ENCODE peak calls at places on chromosomes 11 and 22, in four cellular contexts. G is HCT116, L is dorsolateral prefrontal cortex, V is AG09309. X is an unnamed sample.
A peak's percentile ranks its signal among the peaks of the same experiment; 100 is the strongest.

GRCh38 chr22:41285441-41285819 is 557 bp downstream of the RANGAP1 start:
- DNase-seq in G (peak; percentile 64), V (no peak), L (no peak), X (no peak)

GRCh38 chr11:34756591-34756990 is 135.7 kb downstream of the EHF start:
- DNase-seq in V (no peak), G (no peak), L (no peak), X (no peak)

GRCh38 chr11:129322941-129323340 is 52.7 kb upstream of the BARX2 start:
- DNase-seq in V (no peak), L (no peak), G (no peak), X (no peak)

GRCh38 chr11:126862664-126863247 is 137.8 kb downstream of the KIRREL3 start:
- DNase-seq in V (no peak), G (no peak), L (no peak), X (no peak)

GRCh38 chr22:50247748-50248147 is 2.9 kb upstream of the TUBGCP6 start:
- DNase-seq in V (no peak), L (no peak), G (peak; percentile 64), X (no peak)

GRCh38 chr22:39482768-39483167 is 19.3 kb upstream of the MIEF1 start:
- DNase-seq in V (no peak), L (no peak), G (no peak), X (no peak)

GRCh38 chr22:49934891-49935557 is 16.6 kb downstream of the CRELD2 start:
- DNase-seq in V (no peak), G (no peak), L (no peak), X (no peak)

GRCh38 chr11:83493034-83493433 is 206.9 kb upstream of the CCDC90B start:
- DNase-seq in L (no peak), G (no peak), V (no peak), X (no peak)

GRCh38 chr22:43272869-43273318 is 70.3 kb downstream of the SCUBE1 start:
- DNase-seq in G (no peak), L (no peak), V (no peak), X (no peak)

DNA sequence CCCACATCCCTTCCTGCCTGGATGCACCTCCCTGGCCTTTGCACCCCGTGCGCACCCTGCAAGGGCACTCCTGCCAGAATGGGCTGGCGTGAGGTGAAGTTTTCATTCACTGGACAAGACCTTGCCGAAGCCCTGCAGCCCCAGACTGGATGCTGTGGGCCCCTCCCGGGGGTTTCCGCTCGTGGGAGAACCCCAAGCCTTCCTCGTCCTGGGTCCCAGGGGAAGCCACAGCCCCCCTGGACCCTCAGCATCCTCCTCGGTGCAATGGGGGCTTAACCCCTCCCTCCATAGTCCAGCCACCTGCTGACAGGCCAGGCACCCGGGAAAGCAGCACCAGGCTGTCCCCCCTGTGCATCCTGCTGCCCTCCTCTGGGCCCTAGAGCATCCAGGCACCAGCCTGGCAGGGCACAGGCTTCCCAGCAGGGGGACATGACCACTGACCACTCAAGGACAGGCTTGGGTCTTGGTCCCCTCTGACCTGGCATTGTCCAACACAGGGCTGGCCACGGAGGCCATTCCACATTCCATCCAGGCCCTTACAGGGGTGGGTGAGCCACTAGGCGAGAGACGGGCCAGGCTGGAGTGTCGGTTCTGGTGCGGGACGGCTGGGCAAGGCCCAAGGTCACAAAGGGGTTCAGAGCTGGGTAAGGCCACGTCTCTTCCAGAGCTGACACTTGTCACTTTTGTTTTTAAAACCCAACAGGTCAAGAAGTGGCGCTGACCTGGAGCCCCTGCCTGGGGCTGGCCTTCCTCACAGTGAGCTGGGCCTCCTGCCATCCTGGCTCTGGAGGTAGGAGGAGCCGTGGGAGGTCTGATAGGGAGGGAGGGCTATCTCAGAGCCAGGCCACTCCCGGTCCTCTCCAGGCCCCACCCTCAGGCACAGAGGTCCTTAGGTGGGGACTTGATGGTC is 41.5 kb upstream of the PPARA start:
- DNase-seq in V (no peak), L (no peak), G (no peak), X (no peak)
- TF ChIP-seq CTCF in V (peak; percentile 22), L (no peak), G (no peak), X (no peak)

DNA sequence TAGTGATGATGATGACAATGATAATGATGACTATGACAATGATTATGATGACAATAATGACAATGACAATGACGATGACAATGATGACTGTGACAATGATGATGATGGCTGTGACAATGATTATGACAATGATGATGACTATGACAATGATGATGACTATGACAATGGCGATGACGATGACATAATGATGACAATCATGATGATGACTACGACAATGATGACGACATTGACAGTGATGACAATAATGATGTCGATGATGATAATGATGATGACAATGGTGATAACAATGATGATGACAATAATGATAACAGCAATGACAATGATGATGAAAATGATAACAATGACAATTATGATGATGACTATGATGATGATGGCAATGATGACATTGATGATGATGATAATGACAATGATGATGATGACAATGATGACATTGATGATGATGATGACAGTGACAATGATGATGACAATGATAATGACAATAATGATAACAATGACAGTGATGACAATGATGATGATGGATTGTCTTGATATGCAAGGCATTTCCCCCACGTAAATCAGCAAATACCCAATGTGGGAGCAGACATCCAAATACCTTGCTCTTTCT is 37.7 kb downstream of the DHCR7 start:
- DNase-seq in V (no peak), L (no peak), G (no peak), X (no peak)
- H3K4me3 ChIP-seq in V (no peak overlapping the region), L (no peak overlapping the region), G (no peak overlapping the region), X (no peak overlapping the region)

DNA sequence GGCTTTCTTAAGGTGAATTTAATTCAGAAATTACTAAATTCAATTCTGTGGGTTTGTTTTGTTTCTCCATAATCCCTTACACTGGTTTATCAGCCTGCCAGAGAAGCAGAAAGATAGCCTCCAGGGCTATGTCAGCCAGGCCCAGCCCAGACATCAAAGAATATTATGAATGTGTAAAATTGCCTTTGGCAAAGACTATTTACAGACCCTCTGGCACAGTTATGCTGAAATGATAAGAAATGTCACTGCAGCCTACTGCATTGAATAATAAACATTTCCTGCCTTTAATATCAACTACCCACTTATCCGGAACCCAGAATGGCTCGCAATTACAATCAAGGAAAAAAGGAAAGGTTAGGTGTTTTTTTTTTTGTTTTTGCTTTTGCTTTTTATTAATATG is 562.5 kb upstream of the LRRC4C start:
- DNase-seq in L (no peak), V (no peak), G (no peak), X (no peak)
- TF ChIP-seq CTCF in L (no peak), V (no peak), G (no peak), X (no peak)

GRCh38 chr11:2789791-2790580 is 90.2 kb upstream of the KCNQ1OT1 start:
- DNase-seq in V (no peak), G (no peak), L (peak; percentile 23), X (no peak)

GRCh38 chr11:2790581-2790925 is 90.8 kb upstream of the KCNQ1OT1 start:
- DNase-seq in L (peak; percentile 18), V (no peak), G (no peak), X (no peak)

GRCh38 chr11:2791521-2792375 is 92.0 kb upstream of the KCNQ1OT1 start:
- DNase-seq in G (no peak), L (peak; percentile 25), V (no peak), X (no peak)

GRCh38 chr11:2792376-2793250 is 92.8 kb upstream of the KCNQ1OT1 start:
- DNase-seq in G (no peak), V (no peak), L (no peak), X (no peak)

DNA sequence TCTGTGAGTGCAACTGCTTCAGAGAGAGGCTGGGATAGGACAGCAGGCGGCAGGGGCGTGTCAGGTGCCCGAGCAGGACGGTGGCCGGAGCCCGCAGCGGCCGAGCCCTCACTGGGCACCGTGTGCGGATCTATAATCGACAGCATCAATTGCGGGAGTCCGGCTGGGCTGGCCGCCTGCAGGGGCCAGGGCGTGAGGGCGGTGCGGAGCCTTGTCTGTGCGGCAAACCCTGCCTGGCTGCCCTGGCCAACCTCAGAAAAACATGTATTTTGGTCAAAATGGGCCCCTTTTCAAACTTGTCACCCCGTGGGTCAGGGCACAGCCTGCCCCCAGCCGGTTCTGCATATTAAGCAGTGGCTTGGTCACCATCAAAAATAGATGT is 91.3 kb upstream of the KCNQ1OT1 start:
- DNase-seq in L (peak; percentile 21), G (no peak), V (no peak), X (no peak)
- H3K4me3 ChIP-seq in L (peak overlapping the region; percentile 42), G (no peak overlapping the region), V (no peak overlapping the region), X (no peak overlapping the region)

GRCh38 chr11:114799524-114799923 is 121.2 kb downstream of the NXPE2 start:
- DNase-seq in G (no peak), L (no peak), V (no peak), X (no peak)
- TF ChIP-seq CTCF in G (no peak), L (no peak), V (no peak), X (no peak)

GRCh38 chr22:46055176-46055850 is 78.4 kb upstream of the WNT7B start:
- DNase-seq in G (no peak), L (peak; percentile 41), V (no peak), X (no peak)
- H3K4me3 ChIP-seq in G (peak overlapping the region; percentile 70), L (peak overlapping the region; percentile 68), V (peak overlapping the region; percentile 75), X (peak overlapping the region; percentile 37)

DNA sequence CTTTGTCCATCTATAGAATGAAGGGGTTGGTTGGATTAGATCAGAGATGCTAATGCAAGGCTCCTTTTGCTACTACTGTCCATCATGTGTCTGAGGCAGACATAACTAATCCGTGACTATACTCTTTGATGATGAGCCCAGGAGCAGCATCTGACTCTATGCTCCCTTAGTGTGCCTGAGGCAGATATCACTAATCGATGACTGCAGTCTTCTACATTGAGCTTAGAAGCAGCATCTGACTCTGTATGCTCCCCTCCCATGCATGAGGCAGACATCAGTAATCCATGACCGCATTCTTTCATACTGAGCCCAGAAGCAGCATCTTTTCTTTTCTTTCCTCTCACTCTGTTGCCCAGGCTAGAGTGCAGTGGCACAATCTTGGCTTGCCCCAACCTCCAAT is 4.2 kb downstream of the TCN2 start:
- DNase-seq in G (no peak), L (no peak), V (no peak), X (no peak)
- TF ChIP-seq CTCF in G (no peak), L (no peak), V (no peak), X (no peak)

X was measured in AG04449.